ENCODE peak calls at places on chromosomes 5 and 9, in nine cellular contexts. T is colonic mucosa; V is effector memory CD4-positive, alpha-beta T cell; X is CD8-positive, alpha-beta memory T cell; K is mesenchymal stem cell; N is psoas muscle; E is cardiac muscle cell; W is sigmoid colon; I is tibial artery. R is an unnamed sample. For H3K27me3, the result is how much of the 10 kb centered on the place peaks cover.

GRCh38 chr9:12539602-12540001 is 153.6 kb upstream of the TYRP1 start:
- DNase-seq in T (no peak), V (no peak), X (no peak), K (peak), N (no peak), E (no peak), W (no peak), I (no peak), R (no peak)

GRCh38 chr9:16705121-16705604 is 165.3 kb downstream of the BNC2 start:
- DNase-seq in T (peak), V (no peak), X (no peak), K (peak), N (peak), E (peak), W (peak), I (peak), R (no peak)

GRCh38 chr9:127980056-127980705 is 608 bp downstream of the EEIG1 start:
- DNase-seq in T (peak), V (no peak), X (peak), K (no peak), N (no peak), E (peak), W (peak), I (no peak), R (no peak)

GRCh38 chr9:101566904-101567724 is 27.7 kb downstream of the PPP3R2 start:
- DNase-seq in T (peak), V (no peak), X (no peak), K (peak), N (no peak), E (no peak), W (no peak), I (no peak), R (peak)

GRCh38 chr9:87327567-87328125 is 170.0 kb upstream of the DAPK1 start:
- DNase-seq in T (no peak), V (no peak), X (no peak), K (no peak), N (no peak), E (no peak), W (no peak), I (no peak), R (no peak)

GRCh38 chr5:88486466-88486865 is 217.8 kb upstream of the TMEM161B start:
- DNase-seq in T (no peak), V (no peak), X (no peak), K (no peak), N (no peak), E (no peak), W (no peak), I (no peak), R (no peak)

GRCh38 chr9:128070874-128071273 is 2.8 kb downstream of the SLC25A25 start:
- DNase-seq in T (no peak), V (no peak), X (no peak), K (no peak), N (no peak), E (no peak), W (no peak), I (no peak), R (no peak)

GRCh38 chr9:99590879-99591278 is 230.8 kb upstream of the NR4A3 start:
- DNase-seq in T (no peak), V (no peak), X (no peak), K (no peak), N (no peak), E (no peak), W (no peak), I (no peak), R (no peak)

GRCh38 chr5:123203105-123203794 is 114.2 kb downstream of the PRDM6 start:
- DNase-seq in T (no peak), V (no peak), X (no peak), K (no peak), N (no peak), E (no peak), W (no peak), I (no peak), R (no peak)

GRCh38 chr5:146249801-146250200 is 46.4 kb downstream of the RBM27 start:
- DNase-seq in T (no peak), V (no peak), X (no peak), K (no peak), N (no peak), E (no peak), W (no peak), I (no peak), R (no peak)

GRCh38 chr5:176682016-176682531 is 34.8 kb downstream of the TSPAN17 start:
- DNase-seq in T (no peak), V (no peak), X (no peak), K (no peak), N (no peak), E (no peak), W (no peak), I (no peak), R (no peak)

GRCh38 chr9:81680506-81680905 is 8.8 kb downstream of the TLE1 start:
- DNase-seq in T (no peak), V (no peak), X (no peak), K (no peak), N (no peak), E (peak), W (no peak), I (no peak), R (no peak)

GRCh38 chr5:135501965-135502364 is 33.8 kb downstream of the NEUROG1 start:
- DNase-seq in T (no peak), V (no peak), X (no peak), K (no peak), N (no peak), E (no peak), W (no peak), I (no peak), R (no peak)

GRCh38 chr5:150422075-150422474 is 9.4 kb upstream of the CD74 start:
- DNase-seq in T (no peak), V (no peak), X (no peak), K (no peak), N (no peak), E (no peak), W (no peak), I (no peak), R (no peak)

GRCh38 chr5:111246459-111246858 is 22.3 kb downstream of the CAMK4 start:
- DNase-seq in T (no peak), V (no peak), X (no peak), K (no peak), N (no peak), E (no peak), W (no peak), I (no peak), R (no peak)

GRCh38 chr9:106758911-106759310 is 104.1 kb upstream of the ZNF462 start:
- DNase-seq in T (no peak), V (no peak), X (no peak), K (peak), N (no peak), E (no peak), W (no peak), I (no peak), R (no peak)

GRCh38 chr5:3660630-3661029 is 65.0 kb downstream of the IRX1 start:
- DNase-seq in T (no peak), V (no peak), X (no peak), K (no peak), N (no peak), E (no peak), W (no peak), I (no peak), R (no peak)

GRCh38 chr9:136670571-136671253 is 8.0 kb downstream of the EGFL7 start:
- DNase-seq in T (no peak), V (no peak), X (no peak), K (no peak), N (no peak), E (no peak), W (no peak), I (no peak), R (no peak)
- H3K4me3 ChIP-seq in T (no peak), V (no peak), X (no peak), K (no peak), N (peak), E (no peak), W (no peak), I (no peak), R (no peak)

GRCh38 chr5:23305055-23305454 is 202.4 kb upstream of the PRDM9 start:
- DNase-seq in T (no peak), V (no peak), X (no peak), K (no peak), N (no peak), E (no peak), W (no peak), I (no peak), R (no peak)

GRCh38 chr5:23303836-23304235 is 203.6 kb upstream of the PRDM9 start:
- DNase-seq in T (no peak), V (no peak), X (no peak), K (no peak), N (no peak), E (no peak), W (no peak), I (no peak), R (no peak)

GRCh38 chr5:23302438-23302837 is 205.0 kb upstream of the PRDM9 start:
- DNase-seq in T (no peak), V (no peak), X (no peak), K (no peak), N (no peak), E (no peak), W (no peak), I (no peak), R (no peak)

GRCh38 chr5:23303433-23303832 is 204.0 kb upstream of the PRDM9 start:
- DNase-seq in T (no peak), V (no peak), X (no peak), K (no peak), N (no peak), E (no peak), W (no peak), I (no peak), R (no peak)
- H3K27me3 ChIP-seq in T (under half), V (under half), X (under half), K (under half), N (under half), E (under half), W (under half), I (under half), R (under half)

DNA sequence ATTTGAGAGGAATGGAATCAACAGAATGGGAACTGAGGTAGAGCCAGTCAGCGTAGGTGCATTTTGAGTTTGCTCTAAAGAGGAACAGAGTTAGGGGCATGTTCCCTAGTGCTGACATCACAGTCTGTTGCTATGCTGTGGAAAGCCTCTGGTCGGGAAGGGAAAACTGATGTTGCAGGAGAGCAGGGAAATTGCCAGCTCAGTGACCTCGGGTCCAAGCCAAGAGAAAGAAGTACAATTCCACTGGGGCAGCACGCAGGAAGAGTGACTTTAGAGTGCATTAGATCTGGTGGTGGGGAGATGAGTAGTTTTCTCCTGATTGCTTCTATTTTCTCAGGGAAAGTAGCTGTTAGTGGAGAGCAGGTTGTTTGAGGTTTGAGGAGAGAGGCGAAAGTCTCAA is 57.1 kb downstream of the ZNF618 start:
- DNase-seq in T (peak), V (no peak), X (no peak), K (no peak), N (no peak), E (no peak), W (no peak), I (peak), R (no peak)
- H3K4me3 ChIP-seq in T (no peak), V (no peak), X (no peak), K (no peak), N (no peak), E (no peak), W (no peak), I (no peak), R (no peak)

DNA sequence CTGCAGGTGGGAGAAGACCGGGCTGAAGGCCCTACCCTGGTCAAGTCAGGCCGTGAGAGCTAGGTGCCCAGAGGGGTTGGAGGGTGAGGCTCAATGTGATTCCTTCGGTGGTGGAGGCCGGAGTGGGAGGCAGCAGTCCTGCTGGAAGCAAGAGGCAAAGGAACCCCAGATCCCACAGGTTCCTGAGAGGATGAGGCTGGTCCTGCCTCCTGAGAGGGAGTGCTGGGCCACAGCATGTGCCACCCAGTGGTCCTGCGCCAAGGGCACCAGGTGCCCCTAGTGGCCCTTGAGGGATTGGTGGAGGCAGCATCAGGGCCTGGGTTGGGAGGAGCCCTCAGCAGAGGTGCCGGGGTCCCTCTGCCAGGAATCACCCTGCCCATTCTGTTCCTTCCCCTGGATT is 59.1 kb downstream of the BARX1 start:
- DNase-seq in T (no peak), V (no peak), X (no peak), K (no peak), N (no peak), E (no peak), W (peak), I (no peak), R (no peak)
- H3K27me3 ChIP-seq in T (under half), V (under half), X (under half), K (under half), N (under half), E (under half), W (under half), I (under half), R (under half)

DNA sequence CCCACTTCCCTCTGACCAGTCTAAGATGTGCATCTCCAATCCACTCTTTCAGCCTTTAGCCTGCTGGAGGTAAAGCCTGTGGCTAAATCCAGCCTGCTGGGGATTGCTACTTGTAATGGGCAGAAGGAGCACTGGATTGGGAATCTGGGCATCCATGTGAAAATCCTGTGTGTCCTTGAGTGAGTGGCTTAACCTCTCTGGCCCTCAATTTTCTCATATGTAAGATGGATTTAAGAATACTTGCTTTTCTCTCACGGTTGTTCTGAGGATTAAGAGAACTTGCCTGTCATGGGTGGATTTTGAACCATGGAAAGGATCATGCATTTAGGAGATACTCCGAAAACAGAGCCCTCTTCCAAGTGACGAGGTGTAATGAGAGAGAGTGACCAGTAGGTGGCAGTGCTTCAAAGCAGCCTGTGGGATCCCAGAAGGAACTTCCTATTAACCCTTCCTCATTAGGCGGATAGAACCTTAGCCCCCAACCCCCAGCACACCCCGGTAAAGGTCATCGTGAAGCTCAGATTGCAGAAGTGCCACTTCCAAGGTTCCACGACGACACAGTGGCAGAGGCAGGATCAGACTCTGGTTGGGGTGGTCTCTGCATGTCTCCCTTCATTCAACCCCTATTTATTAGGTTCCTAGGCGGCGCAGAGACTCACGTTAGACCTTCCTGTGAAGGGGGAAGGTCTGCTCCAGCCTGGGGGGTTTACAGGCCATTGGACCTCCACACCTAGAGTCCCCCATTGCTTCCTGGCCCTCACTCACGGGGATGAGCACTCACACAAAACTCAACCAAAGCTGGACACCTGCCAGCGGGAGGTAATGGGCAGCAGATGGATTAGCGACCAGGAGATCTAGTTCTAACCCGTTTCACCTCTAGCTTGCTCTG is 68.7 kb upstream of the ZNF618 start:
- DNase-seq in T (peak), V (no peak), X (no peak), K (peak), N (peak), E (peak), W (peak), I (peak), R (no peak)
- H3K4me3 ChIP-seq in T (no peak), V (no peak), X (no peak), K (peak), N (peak), E (no peak), W (no peak), I (no peak), R (no peak)

GRCh38 chr5:35015063-35015462 is 32.7 kb downstream of the AGXT2 start:
- DNase-seq in T (no peak), V (no peak), X (no peak), K (no peak), N (no peak), E (peak), W (no peak), I (no peak), R (no peak)
- H3K27me3 ChIP-seq in T (under half), V (under half), X (under half), K (under half), N (under half), E (under half), W (under half), I (under half), R (under half)

DNA sequence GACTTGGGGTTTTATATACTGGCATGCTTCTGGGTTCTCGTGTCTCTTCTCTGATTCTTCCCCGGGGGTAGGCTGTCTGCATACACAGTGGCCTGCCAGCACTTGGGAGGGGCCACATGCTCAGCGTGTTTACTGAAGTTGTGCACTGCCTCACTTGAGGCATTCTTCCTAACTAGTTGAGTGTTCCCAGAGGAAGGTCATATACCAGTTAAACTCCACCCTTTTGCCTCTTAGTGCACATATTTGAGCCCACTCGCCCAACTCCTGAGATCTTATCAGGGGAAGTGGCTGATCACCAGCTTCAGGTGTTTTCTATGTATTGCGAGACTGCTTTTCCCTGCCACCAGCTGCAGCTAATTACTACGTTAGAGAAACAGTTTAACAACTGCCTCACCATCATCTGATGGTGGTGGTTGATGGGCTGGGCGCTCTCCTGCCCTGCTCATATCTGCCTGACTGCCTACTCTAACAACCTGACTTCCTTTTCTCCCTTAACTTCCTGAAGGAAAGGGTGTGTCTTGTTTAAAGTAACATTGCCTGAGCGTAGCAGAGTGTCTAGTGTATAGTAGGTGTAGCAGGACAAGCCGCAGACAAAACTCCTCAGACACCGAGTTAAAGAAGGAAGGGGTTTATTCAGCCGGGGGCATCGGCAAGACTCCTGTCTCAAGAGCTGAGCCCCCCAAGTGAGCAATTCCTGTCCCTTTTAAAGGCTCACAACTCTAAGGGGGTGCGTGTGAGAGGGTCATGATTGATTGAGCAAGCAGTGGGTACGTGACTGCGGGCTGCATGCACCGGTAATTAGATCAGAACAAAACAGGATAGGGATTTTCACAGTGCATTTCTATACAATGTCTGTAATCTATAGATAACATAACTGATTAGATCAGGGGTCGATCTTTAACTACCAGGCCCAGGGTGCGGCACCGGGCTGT is 60.1 kb upstream of the CLINT1 start:
- DNase-seq in T (peak), V (no peak), X (no peak), K (no peak), N (no peak), E (no peak), W (no peak), I (no peak), R (peak)
- H3K4me3 ChIP-seq in T (peak), V (peak), X (peak), K (no peak), N (no peak), E (no peak), W (no peak), I (no peak), R (no peak)

GRCh38 chr5:55231476-55232193 is 1.8 kb downstream of the CCNO start:
- DNase-seq in T (peak), V (no peak), X (no peak), K (peak), N (no peak), E (peak), W (no peak), I (no peak), R (peak)
- H3K27me3 ChIP-seq in T (half or more), V (half or more), X (half or more), K (half or more), N (under half), E (half or more), W (half or more), I (under half), R (half or more)

GRCh38 chr9:35158501-35159280 is 3.1 kb upstream of the UNC13B start:
- DNase-seq in T (no peak), V (no peak), X (no peak), K (no peak), N (no peak), E (no peak), W (no peak), I (no peak), R (no peak)

GRCh38 chr9:35164711-35165110 is 2.9 kb downstream of the UNC13B start:
- DNase-seq in T (no peak), V (no peak), X (no peak), K (peak), N (no peak), E (no peak), W (no peak), I (no peak), R (no peak)

GRCh38 chr9:35162605-35163315 is 951 bp downstream of the UNC13B start:
- DNase-seq in T (no peak), V (no peak), X (no peak), K (peak), N (no peak), E (no peak), W (no peak), I (no peak), R (no peak)

GRCh38 chr9:35161713-35162604 is at the start of gene UNC13B:
- DNase-seq in T (peak), V (peak), X (peak), K (peak), N (peak), E (peak), W (peak), I (peak), R (peak)

GRCh38 chr9:35163413-35163812 is 1.6 kb downstream of the UNC13B start:
- DNase-seq in T (no peak), V (no peak), X (no peak), K (no peak), N (no peak), E (no peak), W (no peak), I (no peak), R (no peak)
- H3K4me3 ChIP-seq in T (peak), V (no peak), X (no peak), K (peak), N (peak), E (peak), W (no peak), I (no peak), R (no peak)

R was measured in CD8-positive, alpha-beta T cell.